ENCODE peak calls at places on chromosome 2, in ten cellular contexts. O, B, Y, K, W, E, Q, N, G and L are unnamed samples.

GRCh38 chr2:230441188-230441897 is 25.3 kb downstream of the SP100 start:
- DNase-seq in E (no peak), W (peak; percentile 18), O (no peak), K (no peak), Y (no peak), B (no peak), N (no peak), G (no peak), Q (peak; percentile 53), L (peak; percentile 48)

GRCh38 chr2:18889565-18890332 is 300.4 kb upstream of the NT5C1B start:
- DNase-seq in B (no peak), K (no peak), E (no peak), Y (no peak), Q (no peak), O (no peak), G (no peak), W (no peak), N (no peak), L (no peak)

GRCh38 chr2:182318466-182319309 is 108.1 kb downstream of the PDE1A start:
- DNase-seq in N (no peak), W (no peak), Y (no peak), E (no peak), K (peak; percentile 20), O (no peak), B (no peak), G (no peak), Q (no peak), L (no peak)

GRCh38 chr2:30074023-30074422 is 72.8 kb upstream of the YPEL5 start:
- DNase-seq in K (no peak), Y (no peak), W (no peak), G (no peak), Q (no peak), E (no peak), B (no peak), O (no peak), N (no peak), L (no peak)

GRCh38 chr2:185279999-185280398 is 458.6 kb upstream of the FSIP2 start:
- DNase-seq in E (no peak), Q (no peak), G (peak; percentile 47), W (no peak), O (no peak), N (no peak), K (peak; percentile 45), B (no peak), Y (no peak), L (no peak)

GRCh38 chr2:161414385-161415040 is 1.6 kb upstream of the TBR1 start:
- DNase-seq in K (no peak), O (no peak), B (no peak), G (no peak), Y (no peak), E (peak; percentile 23), W (peak; percentile 3), Q (peak; percentile 21), N (no peak), L (peak; percentile 34)

GRCh38 chr2:148508878-148509702 is 135.5 kb upstream of the EPC2 start:
- DNase-seq in O (peak; percentile 95), Y (peak; percentile 55), K (peak; percentile 86), N (peak; percentile 39), Q (peak; percentile 90), W (peak; percentile 68), B (no peak), G (peak; percentile 87), E (peak; percentile 76), L (peak; percentile 91)

GRCh38 chr2:33214436-33214835 is 262.0 kb upstream of the RASGRP3 start:
- DNase-seq in W (no peak), O (no peak), B (no peak), K (no peak), Y (no peak), G (no peak), N (no peak), E (no peak), Q (no peak), L (no peak)